ENCODE peak calls at places on chromosomes 11 and 22, in four cellular contexts. A is stimulated activated CD4-positive, alpha-beta T cell treated with anti-CD3 and anti-CD28 coated beads, Interleukin-2, amount 100 ng/mL, for 48 hours; J is ecto neural progenitor cell; T is GM12865. W is an unnamed sample.

GRCh38 chr22:21707677-21708076 is 27.9 kb downstream of the YPEL1 start:
- DNase-seq in A (no peak), J (no peak), T (no peak), W (no peak)

GRCh38 chr11:111047376-111047775 is 198.1 kb upstream of the POU2AF2 start:
- DNase-seq in A (no peak), J (no peak), T (no peak), W (no peak)

GRCh38 chr11:69915501-69916250 is 96.5 kb upstream of the FGF3 start:
- DNase-seq in A (peak), J (peak), T (peak), W (peak)

GRCh38 chr11:124322356-124322755 is 2.4 kb upstream of the OR8D2 start:
- DNase-seq in A (no peak), J (no peak), T (no peak), W (no peak)

GRCh38 chr22:38353142-38353629 is 36.0 kb upstream of the CSNK1E start:
- DNase-seq in A (peak), J (peak), T (peak), W (peak)

GRCh38 chr11:13778345-13778744 is 109.9 kb downstream of the FAR1 start:
- DNase-seq in A (no peak), J (no peak), T (no peak), W (no peak)

GRCh38 chr22:20203142-20204099 is 52.6 kb upstream of the CCDC188 start:
- DNase-seq in A (no peak), J (peak), T (no peak), W (no peak)

GRCh38 chr22:49973018-49973965 is 12.7 kb downstream of the PIM3 start:
- DNase-seq in A (no peak), J (peak), T (no peak), W (peak)

GRCh38 chr22:36850682-36851081 is 10.1 kb upstream of the NCF4 start:
- DNase-seq in A (no peak), J (no peak), T (no peak), W (no peak)

GRCh38 chr11:67435031-67435726 is 2.3 kb downstream of the PTPRCAP start:
- DNase-seq in A (no peak), J (no peak), T (peak), W (peak)

GRCh38 chr11:14905104-14906033 is 13.3 kb upstream of the CYP2R1 start:
- DNase-seq in A (peak), J (peak), T (peak), W (peak)

GRCh38 chr11:72812968-72813739 is 1.1 kb upstream of the ATG16L2 start:
- DNase-seq in A (peak), J (peak), T (peak), W (peak)

GRCh38 chr11:111413849-111414248 is 34.8 kb upstream of the POU2AF1 start:
- DNase-seq in A (no peak), J (no peak), T (peak), W (no peak)

GRCh38 chr22:42632096-42632495 is 8.3 kb downstream of the ATP5MGL start:
- DNase-seq in A (no peak), J (peak), T (no peak), W (no peak)

GRCh38 chr11:110173775-110174644 is 80.8 kb downstream of the ZC3H12C start:
- DNase-seq in A (peak), J (peak), T (peak), W (peak)

GRCh38 chr11:2366271-2366670 is 10.8 kb upstream of the CD81 start:
- DNase-seq in A (no peak), J (no peak), T (no peak), W (no peak)

GRCh38 chr11:110431212-110432073 is 1.7 kb downstream of the FDX1 start:
- DNase-seq in A (no peak), J (no peak), T (peak), W (peak)

GRCh38 chr22:30392661-30393321 is 4.0 kb upstream of the SEC14L2 start:
- DNase-seq in A (no peak), J (peak), T (peak), W (peak)

GRCh38 chr11:57321996-57322880 is 2.5 kb downstream of the TNKS1BP1 start:
- DNase-seq in A (no peak), J (peak), T (no peak), W (peak)

GRCh38 chr11:117287668-117288067 is 3.5 kb upstream of the BACE1-AS start:
- DNase-seq in A (no peak), J (no peak), T (no peak), W (no peak)

GRCh38 chr11:13168281-13168680 is 109.3 kb upstream of the BMAL1 start:
- DNase-seq in A (no peak), J (no peak), T (no peak), W (no peak)

GRCh38 chr11:76783294-76783900 is at the start of gene TSKU:
- DNase-seq in A (peak), J (no peak), T (no peak), W (no peak)

GRCh38 chr11:35272391-35272821 is 133.4 kb downstream of the CD44 start:
- DNase-seq in A (peak), J (no peak), T (peak), W (no peak)

GRCh38 chr11:6979365-6979764 is 40.8 kb downstream of the ZNF214 start:
- DNase-seq in A (no peak), J (no peak), T (no peak), W (no peak)